ENCODE peak calls at places on chromosomes 7 and 10, in seven cellular contexts. B, K, C, R, I, S and A are unnamed samples.

GRCh38 chr10:126959906-126960685 is 54.9 kb downstream of the DOCK1 start:
- DNase-seq in B (peak), K (no peak), C (no peak), R (no peak), I (no peak), S (no peak), A (no peak)

GRCh38 chr7:98084631-98085030 is 22.0 kb upstream of the LMTK2 start:
- DNase-seq in B (peak), K (no peak), C (no peak), R (no peak), I (no peak), S (no peak), A (no peak)

GRCh38 chr7:1024331-1024761 is 20.0 kb upstream of the GPR146 start:
- DNase-seq in B (no peak), K (no peak), C (no peak), R (no peak), I (no peak), S (no peak), A (no peak)

GRCh38 chr7:51060536-51060935 is 256.1 kb downstream of the COBL start:
- DNase-seq in B (no peak), K (no peak), C (no peak), R (no peak), I (no peak), S (no peak), A (no peak)

GRCh38 chr10:73992899-73993788 is 4.8 kb upstream of the VCL start:
- DNase-seq in B (no peak), K (no peak), C (no peak), R (no peak), I (no peak), S (peak), A (no peak)

GRCh38 chr10:76080406-76080805 is 649.0 kb downstream of the LRMDA start:
- DNase-seq in B (no peak), K (no peak), C (no peak), R (no peak), I (no peak), S (peak), A (no peak)

GRCh38 chr10:48634198-48634983 is 29.5 kb upstream of the ARHGAP22 start:
- DNase-seq in B (peak), K (no peak), C (no peak), R (no peak), I (no peak), S (peak), A (no peak)

GRCh38 chr10:3228610-3228945 is 56.0 kb upstream of the PITRM1 start:
- DNase-seq in B (no peak), K (no peak), C (no peak), R (no peak), I (no peak), S (no peak), A (no peak)

GRCh38 chr7:45662540-45663166 is 88.5 kb downstream of the ADCY1 start:
- DNase-seq in B (peak), K (no peak), C (no peak), R (no peak), I (no peak), S (no peak), A (no peak)

GRCh38 chr7:151231964-151232271 is 365 bp upstream of the CHPF2 start:
- DNase-seq in B (no peak), K (no peak), C (no peak), R (no peak), I (no peak), S (no peak), A (no peak)

GRCh38 chr7:138125598-138126111 is 49.4 kb downstream of the AKR1D1 start:
- DNase-seq in B (no peak), K (no peak), C (no peak), R (no peak), I (no peak), S (peak), A (no peak)

GRCh38 chr7:113548561-113548960 is 370.2 kb downstream of the PPP1R3A start:
- DNase-seq in B (no peak), K (no peak), C (no peak), R (no peak), I (peak), S (peak), A (no peak)

GRCh38 chr10:70903262-70903921 is 15.0 kb upstream of the PCBD1 start:
- DNase-seq in B (no peak), K (no peak), C (no peak), R (peak), I (no peak), S (peak), A (peak)

GRCh38 chr7:33395340-33395739 is 266.0 kb downstream of the BBS9 start:
- DNase-seq in B (no peak), K (no peak), C (no peak), R (no peak), I (no peak), S (no peak), A (no peak)

GRCh38 chr10:66717221-66717981 is 208.4 kb upstream of the LRRTM3 start:
- DNase-seq in B (no peak), K (no peak), C (no peak), R (no peak), I (no peak), S (no peak), A (no peak)

GRCh38 chr7:45161138-45161537 is 3.5 kb downstream of the RAMP3 start:
- DNase-seq in B (no peak), K (no peak), C (no peak), R (no peak), I (no peak), S (no peak), A (no peak)

GRCh38 chr7:9890092-9890491 is 1083.6 kb upstream of the PHF14 start:
- DNase-seq in B (no peak), K (no peak), C (no peak), R (no peak), I (no peak), S (no peak), A (no peak)

GRCh38 chr10:127907411-127908105 is 655 bp downstream of the PTPRE start:
- DNase-seq in B (peak), K (no peak), C (no peak), R (peak), I (no peak), S (peak), A (peak)

GRCh38 chr10:1190791-1191490 is 134.8 kb downstream of the WDR37 start:
- DNase-seq in B (no peak), K (no peak), C (no peak), R (no peak), I (no peak), S (no peak), A (no peak)

GRCh38 chr10:76428541-76429330 is 997.3 kb downstream of the LRMDA start:
- DNase-seq in B (no peak), K (no peak), C (no peak), R (no peak), I (peak), S (peak), A (no peak)

GRCh38 chr10:76576276-76576962 is 1061.2 kb downstream of the KCNMA1 start:
- DNase-seq in B (no peak), K (no peak), C (no peak), R (no peak), I (no peak), S (peak), A (no peak)

GRCh38 chr7:117283371-117283770 is 39.5 kb downstream of the WNT2 start:
- DNase-seq in B (no peak), K (no peak), C (no peak), R (no peak), I (no peak), S (peak), A (no peak)

GRCh38 chr7:142581341-142581740 is 167.9 kb upstream of the PRSS1 start:
- DNase-seq in B (no peak), K (no peak), C (no peak), R (peak), I (no peak), S (no peak), A (no peak)

GRCh38 chr7:20440472-20441105 is 109.9 kb downstream of the ITGB8 start:
- DNase-seq in B (no peak), K (no peak), C (no peak), R (peak), I (no peak), S (peak), A (peak)

GRCh38 chr10:34723746-34724145 is 91.3 kb downstream of the PARD3 start:
- DNase-seq in B (no peak), K (no peak), C (no peak), R (peak), I (no peak), S (peak), A (no peak)

GRCh38 chr7:1616741-1617140 is 46.9 kb upstream of the PSMG3 start:
- DNase-seq in B (no peak), K (no peak), C (no peak), R (no peak), I (no peak), S (no peak), A (no peak)

GRCh38 chr7:46811529-46811928 is 770.4 kb downstream of the TNS3 start:
- DNase-seq in B (no peak), K (no peak), C (no peak), R (no peak), I (peak), S (peak), A (no peak)

GRCh38 chr10:79488303-79488702 is 24.0 kb upstream of the EIF5AL1 start:
- DNase-seq in B (peak), K (no peak), C (peak), R (no peak), I (peak), S (peak), A (no peak)

GRCh38 chr7:99694201-99694911 is 14.6 kb upstream of the CYP3A5 start:
- DNase-seq in B (no peak), K (no peak), C (no peak), R (peak), I (no peak), S (no peak), A (no peak)

GRCh38 chr7:45430397-45430796 is 143.8 kb upstream of the ADCY1 start:
- DNase-seq in B (no peak), K (no peak), C (no peak), R (no peak), I (no peak), S (no peak), A (no peak)

GRCh38 chr10:94623572-94623971 is 60.0 kb upstream of the CYP2C18 start:
- DNase-seq in B (no peak), K (no peak), C (no peak), R (no peak), I (no peak), S (no peak), A (no peak)

GRCh38 chr7:100835903-100836811 is 8.8 kb upstream of the EPHB4 start:
- DNase-seq in B (no peak), K (no peak), C (no peak), R (no peak), I (peak), S (no peak), A (peak)

GRCh38 chr10:60488111-60488669 is 98.5 kb upstream of the ANK3 start:
- DNase-seq in B (no peak), K (no peak), C (no peak), R (no peak), I (peak), S (no peak), A (no peak)

DNA sequence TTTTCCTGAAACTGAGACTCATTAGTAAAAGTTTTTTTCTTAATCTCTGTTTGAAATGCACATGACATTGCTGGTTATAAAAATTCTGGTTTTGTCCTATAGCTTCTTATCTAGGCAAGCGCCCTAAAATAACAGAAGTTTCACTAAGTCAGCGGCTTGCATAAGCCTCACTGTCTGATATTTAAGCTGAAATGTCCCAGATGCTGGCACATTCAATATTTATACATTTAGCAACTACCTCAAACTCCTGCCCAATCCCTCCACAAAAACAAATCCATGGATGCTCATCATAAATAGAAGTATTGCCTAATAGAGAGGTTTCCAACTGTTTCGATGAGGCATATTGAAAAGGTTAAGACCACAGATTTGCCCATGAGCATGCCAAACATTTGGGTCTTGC is 83.2 kb upstream of the EGR2 start:
- DNase-seq in B (no peak), K (no peak), C (no peak), R (no peak), I (no peak), S (no peak), A (no peak)
- TF ChIP-seq CTCF in B (no peak), K (no peak), C (no peak), R (no peak), I (no peak), S (no peak), A (no peak)

DNA sequence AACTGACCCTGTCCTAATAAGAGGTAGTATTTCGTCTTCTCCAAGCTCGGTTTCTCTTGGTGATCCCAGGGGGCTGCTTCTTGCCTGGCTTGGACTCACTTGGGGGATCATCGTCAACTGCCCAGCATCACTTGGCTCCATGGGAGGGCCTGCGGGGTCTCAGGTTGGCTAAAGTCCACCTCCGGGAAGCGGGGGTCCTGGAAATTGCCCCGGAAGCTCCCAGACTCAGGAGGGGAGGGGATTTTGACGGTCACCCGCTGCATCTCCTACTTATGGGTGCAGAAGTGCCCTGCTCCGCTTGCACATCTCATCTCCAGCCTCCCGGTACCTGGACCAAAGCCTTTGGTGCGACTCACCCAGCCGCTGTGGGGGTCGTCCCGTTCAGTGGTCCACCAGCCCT is 18.7 kb downstream of the KCNK18 start:
- DNase-seq in B (no peak), K (no peak), C (no peak), R (no peak), I (no peak), S (no peak), A (no peak)
- TF ChIP-seq CTCF in B (no peak), K (no peak), C (no peak), R (no peak), I (no peak), S (no peak), A (no peak)

GRCh38 chr7:36473454-36474282 is 84.0 kb downstream of the ANLN start:
- DNase-seq in B (no peak), K (no peak), C (no peak), R (peak), I (peak), S (no peak), A (peak)
- TF ChIP-seq CTCF in B (no peak), K (no peak), C (no peak), R (peak), I (peak), S (peak), A (peak)

GRCh38 chr10:89389254-89389653 is 3.2 kb upstream of the IFIT1 start:
- DNase-seq in B (no peak), K (no peak), C (no peak), R (no peak), I (no peak), S (peak), A (no peak)
- TF ChIP-seq CTCF in B (peak), K (no peak), C (peak), R (peak), I (peak), S (peak), A (no peak)

GRCh38 chr7:4871056-4871680 is 9.3 kb upstream of the PAPOLB start:
- DNase-seq in B (peak), K (no peak), C (no peak), R (peak), I (no peak), S (peak), A (no peak)

GRCh38 chr7:4871930-4872675 is 10.3 kb upstream of the PAPOLB start:
- DNase-seq in B (no peak), K (no peak), C (no peak), R (peak), I (no peak), S (no peak), A (no peak)

GRCh38 chr7:4876586-4876985 is 6.9 kb downstream of the RADIL start:
- DNase-seq in B (no peak), K (no peak), C (no peak), R (no peak), I (no peak), S (no peak), A (no peak)

GRCh38 chr7:4875391-4875790 is 8.1 kb downstream of the RADIL start:
- DNase-seq in B (no peak), K (no peak), C (no peak), R (no peak), I (no peak), S (no peak), A (no peak)

DNA sequence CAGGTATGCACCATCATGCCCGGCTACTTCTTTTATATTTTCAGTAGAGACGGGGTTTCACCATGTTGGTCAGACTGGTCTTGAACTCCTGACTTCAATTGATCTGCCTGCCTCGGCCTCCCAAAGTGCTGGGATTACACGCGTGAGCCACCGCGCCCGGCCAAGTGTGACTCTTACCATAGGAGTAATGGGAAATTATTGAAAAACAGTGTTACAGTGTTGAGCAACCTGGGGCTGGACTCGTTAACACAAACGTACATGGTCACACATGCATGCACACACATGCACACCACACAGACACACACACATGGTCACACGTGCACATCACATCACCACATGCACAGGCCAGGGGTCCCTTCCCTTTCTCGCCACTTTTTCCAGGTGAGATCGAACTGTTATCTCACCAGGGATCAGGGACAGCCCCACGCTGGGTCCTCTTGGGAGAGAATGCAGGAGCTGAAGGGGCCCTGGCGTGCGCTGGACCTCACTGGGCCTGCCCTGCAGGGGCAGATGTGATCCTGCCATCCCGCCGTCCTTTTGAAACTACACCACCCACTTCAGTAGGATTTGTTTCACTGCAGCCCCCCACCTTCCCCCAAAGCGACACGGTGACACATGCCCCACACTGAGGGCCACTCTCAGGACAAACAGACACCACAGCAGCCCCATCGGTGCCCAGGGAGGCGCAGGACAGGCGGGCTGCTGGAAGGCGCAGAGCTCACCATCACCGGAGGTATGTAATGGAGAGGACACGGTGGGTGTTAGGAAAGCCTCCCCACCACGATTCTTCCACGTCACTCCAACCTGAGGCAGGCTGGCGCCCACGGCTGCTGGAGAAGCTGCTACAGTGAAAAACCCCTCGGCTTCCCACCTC is 10.2 kb downstream of the RADIL start:
- DNase-seq in B (peak), K (no peak), C (no peak), R (no peak), I (no peak), S (no peak), A (no peak)
- TF ChIP-seq CTCF in B (no peak), K (no peak), C (no peak), R (no peak), I (no peak), S (no peak), A (no peak)

GRCh38 chr10:13440709-13441061 is 88.1 kb downstream of the BEND7 start:
- DNase-seq in B (no peak), K (no peak), C (no peak), R (no peak), I (no peak), S (no peak), A (no peak)
- TF ChIP-seq CTCF in B (no peak), K (peak), C (no peak), R (no peak), I (no peak), S (no peak), A (peak)